ENCODE peak calls at places on chromosomes 12 and 14, in seven cellular contexts. K is heart right ventricle; G is tibial nerve; J is Peyer's patch; A is CD8-positive, alpha-beta T cell; R is Panc1; H is lower lobe of right lung. E is an unnamed sample. For H3K4me1, the result is how much of the 10 kb centered on the place peaks cover.

GRCh38 chr14:65224799-65225198 is 122.5 kb upstream of the MAX start:
- DNase-seq in H (no peak), G (no peak), A (no peak), K (no peak), R (no peak), J (no peak), E (no peak)

GRCh38 chr14:22547948-22548750 is 40.9 kb downstream of the DAD1 start:
- DNase-seq in K (no peak), A (no peak), J (no peak), H (no peak), G (no peak), R (no peak), E (no peak)

GRCh38 chr12:31267966-31268365 is 58.0 kb downstream of the SINHCAF start:
- DNase-seq in J (no peak), G (no peak), R (no peak), K (no peak), A (no peak), H (no peak), E (no peak)

GRCh38 chr12:81034926-81035325 is 43.0 kb upstream of the ACSS3 start:
- DNase-seq in A (no peak), R (no peak), G (no peak), J (no peak), H (no peak), K (no peak), E (no peak)

GRCh38 chr12:1691123-1692007 is 495 bp downstream of the ADIPOR2 start:
- DNase-seq in A (peak), K (no peak), G (no peak), R (no peak), H (peak), J (peak), E (peak)

GRCh38 chr12:124545508-124546418 is 21.6 kb downstream of the NCOR2 start:
- DNase-seq in G (no peak), R (no peak), J (peak), H (peak), A (no peak), K (no peak), E (no peak)

GRCh38 chr12:66149702-66150398 is 19.3 kb upstream of the LLPH start:
- DNase-seq in H (peak), K (no peak), G (no peak), A (no peak), J (no peak), R (no peak), E (no peak)

GRCh38 chr14:52380294-52380693 is 66.2 kb downstream of the PTGER2 start:
- DNase-seq in R (no peak), K (no peak), G (no peak), A (no peak), H (no peak), J (no peak), E (no peak)

GRCh38 chr14:28767851-28768548 is 1.4 kb downstream of the FOXG1 start:
- DNase-seq in H (no peak), R (no peak), J (no peak), K (no peak), A (no peak), G (no peak), E (peak)

GRCh38 chr12:76183459-76184186 is 99.1 kb upstream of the NAP1L1 start:
- DNase-seq in J (no peak), A (no peak), G (no peak), H (no peak), R (peak), K (peak), E (no peak)

GRCh38 chr12:132282950-132283771 is 46.2 kb downstream of the GALNT9 start:
- DNase-seq in A (peak), K (no peak), R (no peak), H (peak), J (no peak), G (no peak), E (no peak)

GRCh38 chr12:110245278-110245868 is 35.7 kb upstream of the ATP2A2 start:
- DNase-seq in G (no peak), H (peak), A (peak), K (no peak), J (peak), R (no peak), E (peak)

GRCh38 chr12:58893421-58893986 is 26.8 kb downstream of the LRIG3 start:
- DNase-seq in G (no peak), J (no peak), R (no peak), K (no peak), H (no peak), A (no peak), E (no peak)

GRCh38 chr14:70789361-70789760 is 20.0 kb downstream of the MAP3K9 start:
- DNase-seq in G (no peak), R (no peak), H (peak), J (no peak), A (no peak), K (no peak), E (peak)

GRCh38 chr12:119576915-119577314 is 16.7 kb upstream of the TMEM233 start:
- DNase-seq in J (no peak), A (no peak), K (no peak), H (no peak), G (no peak), R (no peak), E (no peak)

GRCh38 chr12:105480162-105480561 is 149.7 kb downstream of the C12orf75 start:
- DNase-seq in H (no peak), A (no peak), R (no peak), G (no peak), K (no peak), J (no peak), E (no peak)

GRCh38 chr14:89186850-89187376 is 230.1 kb downstream of the FOXN3 start:
- DNase-seq in A (no peak), K (peak), J (peak), R (no peak), H (no peak), G (no peak), E (peak)

GRCh38 chr12:69879007-69879960 is 54.3 kb downstream of the MYRFL start:
- DNase-seq in J (peak), K (peak), R (no peak), A (peak), G (peak), H (peak), E (no peak)

GRCh38 chr12:81692008-81692407 is 67.1 kb downstream of the PPFIA2 start:
- DNase-seq in A (no peak), G (no peak), K (no peak), H (no peak), R (no peak), J (no peak), E (no peak)

GRCh38 chr14:71532790-71533189 is 399.4 kb upstream of the RGS6 start:
- DNase-seq in J (no peak), G (no peak), H (no peak), K (no peak), A (no peak), R (no peak), E (no peak)

GRCh38 chr12:102634216-102634615 is 153.9 kb upstream of the IGF1 start:
- DNase-seq in A (no peak), R (no peak), H (no peak), G (no peak), K (no peak), J (no peak), E (no peak)

GRCh38 chr14:30621354-30621953 is 665 bp upstream of the SCFD1 start:
- DNase-seq in K (peak), A (no peak), R (no peak), G (no peak), H (peak), J (no peak), E (no peak)

GRCh38 chr12:64678248-64678647 is 68.0 kb downstream of the RASSF3 start:
- DNase-seq in G (no peak), K (no peak), A (no peak), H (no peak), J (no peak), R (no peak), E (no peak)

GRCh38 chr12:107557589-107558100 is 128.0 kb upstream of the PWP1 start:
- DNase-seq in H (no peak), R (no peak), A (no peak), K (no peak), J (no peak), G (no peak), E (no peak)

GRCh38 chr12:108734200-108734906 is 3.0 kb upstream of the CORO1C start:
- DNase-seq in K (no peak), J (no peak), G (no peak), H (no peak), R (no peak), A (no peak), E (no peak)

GRCh38 chr14:39339003-39339402 is 93.2 kb downstream of the FBXO33 start:
- DNase-seq in G (no peak), H (no peak), R (no peak), K (no peak), J (no peak), A (no peak), E (no peak)

GRCh38 chr14:55749946-55750345 is 169.9 kb downstream of the KTN1 start:
- DNase-seq in R (no peak), K (no peak), A (no peak), H (no peak), G (no peak), J (no peak), E (no peak)

GRCh38 chr12:26268841-26269553 is 73.6 kb downstream of the SSPN start:
- DNase-seq in H (no peak), J (no peak), G (no peak), R (no peak), K (no peak), A (no peak), E (no peak)

GRCh38 chr12:51056242-51056641 is 8.1 kb downstream of the LETMD1 start:
- DNase-seq in H (peak), R (peak), G (no peak), K (no peak), A (no peak), J (no peak), E (no peak)

DNA sequence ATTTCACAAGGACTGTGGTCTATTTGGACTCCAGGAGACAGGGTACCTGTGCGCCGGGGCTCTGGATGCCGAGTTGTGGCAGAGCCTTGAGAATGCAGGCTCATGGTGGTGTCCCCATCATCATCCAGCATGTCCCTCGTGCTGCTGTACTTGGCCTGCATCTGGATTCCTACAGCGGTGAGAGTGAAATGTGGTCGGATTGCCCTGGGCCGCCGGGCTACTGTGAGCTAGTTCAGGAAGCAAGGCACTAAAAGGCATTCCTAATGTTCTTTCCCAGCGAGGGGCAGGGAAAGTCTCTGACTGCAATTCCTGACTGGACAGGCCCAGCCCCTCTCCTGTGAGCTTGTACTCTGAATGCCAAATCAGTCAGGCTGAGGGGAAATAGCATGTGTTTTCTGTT is at the start of gene CLEC1A:
- DNase-seq in G (no peak), H (no peak), K (peak), J (no peak), A (no peak), R (no peak), E (no peak)
- H3K4me3 ChIP-seq in G (no peak), H (peak), K (peak), J (no peak), A (no peak), R (no peak), E (peak)

DNA sequence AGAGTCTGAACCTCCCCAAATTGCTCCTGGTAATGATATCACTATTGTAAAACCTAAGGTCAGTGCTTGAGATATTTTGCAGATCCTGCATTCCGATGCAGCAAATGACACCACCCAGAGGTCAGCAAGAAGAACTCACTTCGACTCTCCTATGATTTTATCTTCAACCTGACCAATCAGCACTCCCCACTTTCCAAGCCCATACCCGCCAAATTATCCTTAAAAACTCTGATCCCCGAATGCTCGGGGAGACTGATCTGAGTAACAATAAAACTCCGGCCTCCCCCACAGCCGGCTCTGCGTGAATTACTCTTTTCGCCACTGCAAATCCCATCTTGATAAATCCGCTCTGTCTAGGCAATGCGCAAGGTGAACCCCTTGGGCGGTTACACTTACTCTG is 1.2 kb downstream of the NPC2 start:
- DNase-seq in H (no peak), K (no peak), A (no peak), R (no peak), G (no peak), J (peak), E (no peak)
- TF ChIP-seq CTCF in H (peak), K (peak), A (no peak), R (peak), G (peak), J (no peak), E (no peak)

GRCh38 chr12:122893208-122894151 is 2.4 kb downstream of the VPS37B start:
- DNase-seq in A (no peak), J (no peak), R (no peak), K (no peak), G (no peak), H (peak), E (no peak)
- H3K4me1 ChIP-seq in A (half or more), J (half or more), R (under half), K (half or more), G (half or more), H (half or more), E (under half)

GRCh38 chr14:63596998-63597658 is 44.5 kb downstream of the WDR89 start:
- DNase-seq in H (no peak), K (no peak), J (no peak), R (no peak), G (no peak), A (no peak), E (no peak)
- H3K4me3 ChIP-seq in H (no peak), K (no peak), J (no peak), R (no peak), G (no peak), A (no peak), E (no peak)

GRCh38 chr12:115155665-115156645 is 472.0 kb upstream of the TBX3 start:
- DNase-seq in H (no peak), R (no peak), G (no peak), K (no peak), A (no peak), J (no peak), E (no peak)
- TF ChIP-seq CTCF in H (no peak), R (no peak), G (no peak), K (no peak), A (no peak), J (no peak), E (no peak)

GRCh38 chr14:40920380-40920779 is 686.3 kb upstream of the LRFN5 start:
- DNase-seq in A (no peak), G (no peak), R (no peak), H (no peak), K (no peak), J (no peak), E (no peak)
- H3K4me1 ChIP-seq in A (under half), G (under half), R (under half), H (under half), K (under half), J (under half), E (under half)

GRCh38 chr12:57629897-57630471 is 3.0 kb downstream of the B4GALNT1 start:
- DNase-seq in R (no peak), J (peak), H (no peak), G (no peak), K (no peak), A (no peak), E (no peak)

GRCh38 chr12:57627504-57628279 is 5.3 kb downstream of the B4GALNT1 start:
- DNase-seq in A (peak), G (no peak), K (no peak), J (peak), H (no peak), R (no peak), E (no peak)

GRCh38 chr12:57626111-57626928 is 6.7 kb downstream of the B4GALNT1 start:
- DNase-seq in G (no peak), A (no peak), H (no peak), J (no peak), K (no peak), R (no peak), E (no peak)

GRCh38 chr12:57626929-57627445 is 6.0 kb downstream of the B4GALNT1 start:
- DNase-seq in J (no peak), R (no peak), G (no peak), A (no peak), K (no peak), H (no peak), E (no peak)

GRCh38 chr12:57628280-57629191 is 4.5 kb downstream of the B4GALNT1 start:
- DNase-seq in H (no peak), R (no peak), K (no peak), A (no peak), G (no peak), J (peak), E (no peak)
- H3K4me3 ChIP-seq in H (no peak), R (no peak), K (no peak), A (no peak), G (no peak), J (no peak), E (no peak)

DNA sequence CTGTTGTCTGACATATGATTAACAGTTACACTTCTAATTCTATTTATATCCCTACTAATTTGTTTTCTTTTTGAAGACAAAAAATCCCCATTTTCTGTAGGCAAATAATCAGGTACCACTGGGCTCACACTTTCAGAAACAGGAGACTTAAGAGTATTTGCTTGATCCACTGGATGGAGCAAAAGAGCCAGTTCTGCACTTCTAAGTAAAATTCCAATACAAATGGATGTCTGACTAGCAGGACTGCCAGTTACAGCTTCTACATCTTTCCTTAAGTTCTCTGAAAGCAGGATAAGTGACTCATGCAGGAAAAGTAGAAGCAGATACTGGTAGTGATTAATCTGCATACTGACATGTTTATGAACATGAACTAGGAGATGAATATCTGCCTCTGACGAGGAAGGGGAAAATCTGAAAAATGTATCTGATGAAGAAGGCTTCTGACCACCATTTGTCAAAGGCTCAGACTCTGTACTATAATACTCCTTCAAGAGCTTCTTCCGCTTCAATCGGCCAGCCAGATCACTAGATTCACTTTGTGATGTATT is 73.8 kb upstream of the ANKS1B start:
- DNase-seq in J (no peak), A (no peak), G (no peak), K (no peak), R (no peak), H (no peak), E (no peak)
- TF ChIP-seq CTCF in J (no peak), A (no peak), G (no peak), K (no peak), R (peak), H (no peak), E (no peak)

GRCh38 chr12:6228535-6229223 is 28.5 kb downstream of the CD9 start:
- DNase-seq in K (no peak), J (no peak), G (no peak), H (no peak), R (no peak), A (no peak), E (no peak)
- H3K4me1 ChIP-seq in K (half or more), J (half or more), G (half or more), H (half or more), R (under half), A (under half), E (half or more)